ENCODE peak calls at places on chromosomes 4 and X, in seven cellular contexts. One of them, this sample, is unnamed.
A peak's percentile ranks its signal among the peaks of the same experiment; 100 is the strongest.

GRCh38 chr4:70399319-70399718 is 1.6 kb downstream of the OPRPN start:
- DNase-seq in SK-N-SH: no peak
- DNase-seq in hepatocyte: no peak
- DNase-seq in breast epithelium: no peak
- DNase-seq in tibial nerve: no peak
- DNase-seq in upper lobe of left lung: no peak
- DNase-seq in A549: no peak
- DNase-seq in this sample: no peak

GRCh38 chr4:128275351-128275750 is 12.3 kb downstream of the PGRMC2 start:
- DNase-seq in SK-N-SH: no peak
- DNase-seq in A549: peak; percentile 30
- DNase-seq in tibial nerve: no peak
- DNase-seq in upper lobe of left lung: no peak
- DNase-seq in breast epithelium: no peak
- DNase-seq in hepatocyte: no peak
- DNase-seq in this sample: no peak

GRCh38 chr4:157115613-157116340 is 39.8 kb downstream of the GLRB start:
- DNase-seq in SK-N-SH: no peak
- DNase-seq in hepatocyte: peak; percentile 9
- DNase-seq in A549: peak; percentile 8
- DNase-seq in upper lobe of left lung: no peak
- DNase-seq in breast epithelium: no peak
- DNase-seq in tibial nerve: no peak
- DNase-seq in this sample: no peak

GRCh38 chrX:104113237-104113965 is 1.1 kb downstream of the ZCCHC18 start:
- DNase-seq in A549: peak; percentile 69
- DNase-seq in SK-N-SH: peak; percentile 53
- DNase-seq in tibial nerve: no peak
- DNase-seq in hepatocyte: peak; percentile 63
- DNase-seq in upper lobe of left lung: no peak
- DNase-seq in breast epithelium: peak; percentile 18
- DNase-seq in this sample: no peak

GRCh38 chrX:118216086-118216485 is 99.5 kb upstream of the KLHL13 start:
- DNase-seq in SK-N-SH: no peak
- DNase-seq in tibial nerve: no peak
- DNase-seq in breast epithelium: no peak
- DNase-seq in hepatocyte: no peak
- DNase-seq in upper lobe of left lung: no peak
- DNase-seq in A549: no peak
- DNase-seq in this sample: no peak

GRCh38 chr4:8558080-8558960 is 21.9 kb upstream of the GPR78 start:
- DNase-seq in SK-N-SH: no peak
- DNase-seq in breast epithelium: no peak
- DNase-seq in A549: no peak
- DNase-seq in upper lobe of left lung: peak; percentile 32
- DNase-seq in hepatocyte: no peak
- DNase-seq in tibial nerve: no peak
- DNase-seq in this sample: no peak

GRCh38 chr4:8314691-8315255 is 45.2 kb downstream of the HTRA3 start:
- DNase-seq in upper lobe of left lung: no peak
- DNase-seq in A549: no peak
- DNase-seq in SK-N-SH: no peak
- DNase-seq in breast epithelium: no peak
- DNase-seq in hepatocyte: no peak
- DNase-seq in tibial nerve: no peak
- DNase-seq in this sample: no peak

GRCh38 chrX:153482376-153483015 is 12.1 kb upstream of the HAUS7 start:
- DNase-seq in breast epithelium: no peak
- DNase-seq in A549: no peak
- DNase-seq in SK-N-SH: no peak
- DNase-seq in upper lobe of left lung: peak; percentile 54
- DNase-seq in hepatocyte: no peak
- DNase-seq in tibial nerve: no peak
- DNase-seq in this sample: no peak

GRCh38 chrX:99398578-99398977 is 1011.5 kb downstream of the PCDH19 start:
- DNase-seq in A549: no peak
- DNase-seq in tibial nerve: no peak
- DNase-seq in breast epithelium: no peak
- DNase-seq in SK-N-SH: no peak
- DNase-seq in hepatocyte: no peak
- DNase-seq in upper lobe of left lung: no peak
- DNase-seq in this sample: no peak

GRCh38 chrX:15854712-15855561 is at the start of gene AP1S2:
- DNase-seq in breast epithelium: peak; percentile 93
- DNase-seq in A549: peak; percentile 94
- DNase-seq in hepatocyte: peak; percentile 98
- DNase-seq in SK-N-SH: peak; percentile 97
- DNase-seq in tibial nerve: peak; percentile 74
- DNase-seq in upper lobe of left lung: peak; percentile 98
- DNase-seq in this sample: peak; percentile 97

GRCh38 chrX:15853586-15854079 is 980 bp downstream of the AP1S2 start:
- DNase-seq in A549: no peak
- DNase-seq in SK-N-SH: peak; percentile 15
- DNase-seq in upper lobe of left lung: no peak
- DNase-seq in breast epithelium: no peak
- DNase-seq in hepatocyte: peak; percentile 17
- DNase-seq in tibial nerve: no peak
- DNase-seq in this sample: no peak

GRCh38 chrX:15855562-15856256 is 1.1 kb upstream of the AP1S2 start:
- DNase-seq in SK-N-SH: no peak
- DNase-seq in upper lobe of left lung: no peak
- DNase-seq in tibial nerve: no peak
- DNase-seq in breast epithelium: no peak
- DNase-seq in hepatocyte: peak; percentile 18
- DNase-seq in A549: no peak
- DNase-seq in this sample: no peak

GRCh38 chrX:15854080-15854655 is 445 bp downstream of the AP1S2 start:
- DNase-seq in upper lobe of left lung: peak; percentile 90
- DNase-seq in breast epithelium: peak; percentile 24
- DNase-seq in tibial nerve: no peak
- DNase-seq in A549: peak; percentile 39
- DNase-seq in hepatocyte: peak; percentile 79
- DNase-seq in SK-N-SH: peak; percentile 85
- DNase-seq in this sample: peak; percentile 79

GRCh38 chrX:15856580-15856979 is 2.0 kb upstream of the AP1S2 start:
- DNase-seq in A549: no peak
- DNase-seq in tibial nerve: no peak
- DNase-seq in hepatocyte: no peak
- DNase-seq in upper lobe of left lung: no peak
- DNase-seq in breast epithelium: no peak
- DNase-seq in SK-N-SH: no peak
- DNase-seq in this sample: no peak
- H3K4me3 ChIP-seq in A549: no peak overlapping the region
- H3K4me3 ChIP-seq in tibial nerve: no peak overlapping the region
- H3K4me3 ChIP-seq in hepatocyte: no peak overlapping the region
- H3K4me3 ChIP-seq in upper lobe of left lung: no peak overlapping the region
- H3K4me3 ChIP-seq in breast epithelium: no peak overlapping the region
- H3K4me3 ChIP-seq in SK-N-SH: no peak overlapping the region
- H3K4me3 ChIP-seq in this sample: no peak overlapping the region

GRCh38 chr4:117626664-117627063 is 407.6 kb upstream of the NDST3 start:
- DNase-seq in A549: no peak
- DNase-seq in breast epithelium: no peak
- DNase-seq in hepatocyte: no peak
- DNase-seq in tibial nerve: no peak
- DNase-seq in SK-N-SH: no peak
- DNase-seq in upper lobe of left lung: no peak
- DNase-seq in this sample: no peak
- TF ChIP-seq CTCF in A549: no peak
- TF ChIP-seq CTCF in breast epithelium: no peak
- TF ChIP-seq CTCF in hepatocyte: no peak
- TF ChIP-seq CTCF in tibial nerve: no peak
- TF ChIP-seq CTCF in SK-N-SH: no peak
- TF ChIP-seq CTCF in upper lobe of left lung: no peak
- TF ChIP-seq CTCF in this sample: no peak

GRCh38 chrX:146906166-146906565 is 91.6 kb upstream of the CXorf51A start:
- DNase-seq in A549: no peak
- DNase-seq in tibial nerve: no peak
- DNase-seq in SK-N-SH: no peak
- DNase-seq in breast epithelium: no peak
- DNase-seq in hepatocyte: no peak
- DNase-seq in upper lobe of left lung: no peak
- DNase-seq in this sample: no peak

GRCh38 chrX:146907391-146908240 is 93.1 kb upstream of the CXorf51A start:
- DNase-seq in breast epithelium: no peak
- DNase-seq in A549: no peak
- DNase-seq in hepatocyte: no peak
- DNase-seq in upper lobe of left lung: no peak
- DNase-seq in tibial nerve: no peak
- DNase-seq in SK-N-SH: no peak
- DNase-seq in this sample: no peak
- H3K27ac ChIP-seq in breast epithelium: no peak overlapping the region
- H3K27ac ChIP-seq in A549: no peak overlapping the region
- H3K27ac ChIP-seq in hepatocyte: no peak overlapping the region
- H3K27ac ChIP-seq in upper lobe of left lung: no peak overlapping the region
- H3K27ac ChIP-seq in tibial nerve: no peak overlapping the region
- H3K27ac ChIP-seq in SK-N-SH: no peak overlapping the region
- H3K27ac ChIP-seq in this sample: no peak overlapping the region

GRCh38 chr4:94995684-94996394 is 238.1 kb downstream of the BMPR1B start:
- DNase-seq in tibial nerve: no peak
- DNase-seq in SK-N-SH: no peak
- DNase-seq in breast epithelium: no peak
- DNase-seq in hepatocyte: peak; percentile 20
- DNase-seq in A549: peak; percentile 27
- DNase-seq in upper lobe of left lung: no peak
- DNase-seq in this sample: no peak

GRCh38 chr4:95000076-95000648 is 242.4 kb downstream of the BMPR1B start:
- DNase-seq in upper lobe of left lung: no peak
- DNase-seq in tibial nerve: no peak
- DNase-seq in hepatocyte: no peak
- DNase-seq in SK-N-SH: no peak
- DNase-seq in A549: no peak
- DNase-seq in breast epithelium: no peak
- DNase-seq in this sample: no peak
- H3K4me3 ChIP-seq in upper lobe of left lung: no peak overlapping the region
- H3K4me3 ChIP-seq in tibial nerve: no peak overlapping the region
- H3K4me3 ChIP-seq in hepatocyte: no peak overlapping the region
- H3K4me3 ChIP-seq in SK-N-SH: no peak overlapping the region
- H3K4me3 ChIP-seq in A549: no peak overlapping the region
- H3K4me3 ChIP-seq in breast epithelium: no peak overlapping the region
- H3K4me3 ChIP-seq in this sample: no peak overlapping the region

DNA sequence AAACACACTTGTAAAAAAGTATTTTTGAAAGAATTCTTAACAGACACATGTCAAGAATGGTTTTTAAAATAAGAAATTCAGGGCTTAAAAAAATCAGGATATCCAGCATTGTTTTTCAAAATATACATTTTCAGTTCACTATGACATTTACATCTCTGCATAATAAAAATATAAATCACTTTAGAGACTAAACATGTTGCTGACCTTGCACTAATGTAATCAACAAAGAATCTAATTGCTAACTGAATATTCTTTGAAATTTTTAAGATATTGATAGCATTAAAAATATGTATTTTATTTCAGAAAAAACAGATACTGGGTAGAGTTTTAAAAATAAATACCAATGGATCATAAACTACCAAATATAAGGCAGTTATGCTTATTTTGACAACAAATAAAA is 26.4 kb downstream of the RPS6KA6 start:
- DNase-seq in A549: no peak
- DNase-seq in tibial nerve: no peak
- DNase-seq in SK-N-SH: no peak
- DNase-seq in hepatocyte: no peak
- DNase-seq in upper lobe of left lung: no peak
- DNase-seq in breast epithelium: no peak
- DNase-seq in this sample: no peak
- TF ChIP-seq CTCF in A549: no peak
- TF ChIP-seq CTCF in tibial nerve: no peak
- TF ChIP-seq CTCF in SK-N-SH: no peak
- TF ChIP-seq CTCF in hepatocyte: no peak
- TF ChIP-seq CTCF in upper lobe of left lung: no peak
- TF ChIP-seq CTCF in breast epithelium: no peak
- TF ChIP-seq CTCF in this sample: no peak

GRCh38 chrX:132488092-132488749 is 617 bp downstream of the MBNL3 start:
- DNase-seq in SK-N-SH: no peak
- DNase-seq in breast epithelium: no peak
- DNase-seq in hepatocyte: no peak
- DNase-seq in A549: no peak
- DNase-seq in tibial nerve: peak; percentile 7
- DNase-seq in upper lobe of left lung: no peak
- DNase-seq in this sample: no peak
- H3K27ac ChIP-seq in SK-N-SH: no peak overlapping the region
- H3K27ac ChIP-seq in breast epithelium: peak overlapping the region; percentile 80
- H3K27ac ChIP-seq in hepatocyte: peak overlapping the region; percentile 90
- H3K27ac ChIP-seq in A549: no peak overlapping the region
- H3K27ac ChIP-seq in tibial nerve: peak overlapping the region; percentile 88
- H3K27ac ChIP-seq in upper lobe of left lung: peak overlapping the region; percentile 90
- H3K27ac ChIP-seq in this sample: no peak overlapping the region

DNA sequence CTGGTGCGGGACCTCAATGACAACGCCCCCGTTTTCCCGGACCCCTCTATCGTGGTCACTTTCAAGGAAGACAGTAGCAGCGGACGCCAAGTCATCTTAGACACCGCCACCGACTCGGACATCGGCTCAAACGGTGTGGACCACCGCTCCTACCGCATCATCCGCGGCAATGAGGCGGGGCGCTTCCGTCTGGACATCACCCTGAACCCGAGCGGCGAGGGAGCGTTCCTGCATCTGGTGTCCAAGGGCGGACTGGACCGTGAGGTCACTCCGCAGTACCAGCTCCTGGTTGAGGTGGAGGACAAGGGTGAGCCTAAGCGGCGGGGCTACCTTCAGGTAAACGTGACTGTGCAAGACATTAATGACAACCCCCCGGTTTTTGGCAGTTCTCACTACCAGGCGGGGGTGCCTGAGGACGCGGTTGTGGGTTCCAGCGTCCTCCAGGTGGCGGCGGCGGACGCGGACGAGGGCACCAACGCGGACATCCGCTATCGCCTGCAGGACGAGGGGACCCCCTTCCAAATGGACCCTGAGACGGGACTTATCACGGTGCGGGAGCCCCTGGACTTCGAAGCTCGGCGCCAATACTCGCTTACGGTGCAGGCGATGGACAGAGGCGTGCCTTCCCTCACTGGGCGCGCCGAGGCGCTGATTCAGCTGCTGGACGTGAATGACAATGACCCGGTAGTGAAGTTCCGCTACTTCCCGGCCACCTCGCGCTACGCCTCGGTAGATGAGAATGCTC is 2.2 kb downstream of the FAT4 start:
- DNase-seq in A549: peak; percentile 55
- DNase-seq in hepatocyte: peak; percentile 40
- DNase-seq in SK-N-SH: peak; percentile 66
- DNase-seq in tibial nerve: peak; percentile 18
- DNase-seq in breast epithelium: no peak
- DNase-seq in upper lobe of left lung: peak; percentile 81
- DNase-seq in this sample: peak; percentile 79
- H3K4me3 ChIP-seq in A549: peak overlapping the region; percentile 87
- H3K4me3 ChIP-seq in hepatocyte: peak overlapping the region; percentile 98
- H3K4me3 ChIP-seq in SK-N-SH: peak overlapping the region; percentile 93
- H3K4me3 ChIP-seq in tibial nerve: peak overlapping the region; percentile 87
- H3K4me3 ChIP-seq in breast epithelium: peak overlapping the region; percentile 88
- H3K4me3 ChIP-seq in upper lobe of left lung: peak overlapping the region; percentile 75
- H3K4me3 ChIP-seq in this sample: peak overlapping the region; percentile 92